ENCODE peak calls at places on chromosomes 1 and 21, in four cellular contexts. I, J, N and S are unnamed samples.

GRCh38 chr1:84077476-84078107 is 66.5 kb upstream of the PRKACB start:
- DNase-seq in N (peak), J (peak), I (peak), S (no peak)

GRCh38 chr1:17304155-17304826 is 3.7 kb upstream of the PADI4 start:
- DNase-seq in J (no peak), N (no peak), I (peak), S (no peak)

GRCh38 chr1:45510036-45510971 is 10.2 kb downstream of the MMACHC start:
- DNase-seq in J (no peak), I (no peak), N (no peak), S (no peak)

GRCh38 chr1:198679535-198680173 is 40.8 kb downstream of the PTPRC start:
- DNase-seq in I (no peak), N (no peak), J (no peak), S (no peak)

GRCh38 chr21:41222247-41223068 is 54.5 kb downstream of the BACE2 start:
- DNase-seq in J (no peak), I (no peak), N (no peak), S (no peak)

GRCh38 chr1:240245629-240246020 is 153.9 kb downstream of the FMN2 start:
- DNase-seq in N (no peak), J (no peak), I (no peak), S (no peak)

GRCh38 chr1:205536759-205537361 is 32.4 kb downstream of the CDK18 start:
- DNase-seq in J (no peak), I (no peak), N (no peak), S (no peak)

GRCh38 chr1:109828756-109829505 is 65.2 kb upstream of the EPS8L3 start:
- DNase-seq in I (no peak), J (no peak), N (no peak), S (no peak)

GRCh38 chr1:244839656-244840055 is 4.2 kb downstream of the COX20 start:
- DNase-seq in N (no peak), I (no peak), J (no peak), S (no peak)

GRCh38 chr1:217493290-217493689 is 137.6 kb downstream of the GPATCH2 start:
- DNase-seq in N (no peak), J (no peak), I (no peak), S (no peak)

GRCh38 chr1:201452881-201453280 is 16.1 kb downstream of the PHLDA3 start:
- DNase-seq in J (no peak), N (no peak), I (no peak), S (no peak)

GRCh38 chr1:66266350-66266749 is 267.6 kb upstream of the SGIP1 start:
- DNase-seq in N (no peak), J (no peak), I (no peak), S (no peak)

GRCh38 chr1:99181892-99182291 is 82.4 kb upstream of the PLPPR4 start:
- DNase-seq in N (no peak), J (no peak), I (no peak), S (no peak)

GRCh38 chr1:223091928-223092327 is 51.1 kb downstream of the TLR5 start:
- DNase-seq in J (no peak), N (no peak), I (no peak), S (no peak)

GRCh38 chr1:202235856-202236837 is 42.5 kb downstream of the LGR6 start:
- DNase-seq in J (peak), N (peak), I (peak), S (peak)

GRCh38 chr1:212450331-212450881 is 17.7 kb downstream of the NENF start:
- DNase-seq in J (no peak), N (no peak), I (no peak), S (no peak)

GRCh38 chr1:79226963-79227362 is 220.4 kb upstream of the ADGRL4 start:
- DNase-seq in J (no peak), N (no peak), I (no peak), S (no peak)

GRCh38 chr1:81708239-81708638 is 92.5 kb upstream of the ADGRL2 start:
- DNase-seq in J (no peak), I (no peak), N (no peak), S (no peak)

GRCh38 chr1:219792337-219793021 is 135.9 kb downstream of the SLC30A10 start:
- DNase-seq in J (no peak), I (no peak), N (no peak), S (no peak)

GRCh38 chr1:52842643-52843310 is at the start of gene ZYG11A:
- DNase-seq in I (peak), J (peak), N (no peak), S (peak)

GRCh38 chr1:200794506-200795065 is 55.9 kb downstream of the CAMSAP2 start:
- DNase-seq in I (no peak), N (no peak), J (no peak), S (no peak)